ENCODE peak calls at places on chromosomes 3 and 15, in seven cellular contexts. L is A549, X is HepG2, G is GM23338, B is GM12878, F is SK-N-SH, V is HCT116. J is an unnamed sample.

GRCh38 chr15:52256366-52256765 is 39.2 kb downstream of the MYO5C start:
- DNase-seq in L (peak), X (peak), G (peak), B (peak), F (peak), V (peak), J (peak)

GRCh38 chr3:126358038-126358815 is 1.0 kb upstream of the KLF15 start:
- DNase-seq in L (no peak), X (no peak), G (peak), B (no peak), F (no peak), V (no peak), J (no peak)

GRCh38 chr3:196159952-196160804 is 51.0 kb downstream of the ZDHHC19 start:
- DNase-seq in L (no peak), X (no peak), G (peak), B (peak), F (no peak), V (no peak), J (peak)

GRCh38 chr15:99106417-99107220 is 1.7 kb downstream of the SYNM start:
- DNase-seq in L (no peak), X (no peak), G (no peak), B (no peak), F (no peak), V (no peak), J (no peak)

GRCh38 chr3:151974067-151974466 is 100.6 kb downstream of the SUCNR1 start:
- DNase-seq in L (no peak), X (no peak), G (no peak), B (no peak), F (no peak), V (no peak), J (no peak)

GRCh38 chr3:134392336-134392983 is 18.2 kb upstream of the AMOTL2 start:
- DNase-seq in L (no peak), X (no peak), G (no peak), B (no peak), F (no peak), V (no peak), J (no peak)

GRCh38 chr3:26657406-26657976 is 34.9 kb downstream of the LRRC3B start:
- DNase-seq in L (no peak), X (no peak), G (no peak), B (no peak), F (no peak), V (no peak), J (no peak)

GRCh38 chr3:157073810-157074209 is 86.1 kb downstream of the CCNL1 start:
- DNase-seq in L (no peak), X (no peak), G (no peak), B (no peak), F (peak), V (no peak), J (no peak)

GRCh38 chr3:46954178-46954577 is 22.4 kb downstream of the CCDC12 start:
- DNase-seq in L (no peak), X (no peak), G (no peak), B (no peak), F (no peak), V (no peak), J (no peak)

GRCh38 chr3:50205719-50206276 is 727 bp downstream of the SLC38A3 start:
- DNase-seq in L (no peak), X (peak), G (peak), B (no peak), F (peak), V (peak), J (peak)

GRCh38 chr15:85702321-85703230 is 92.1 kb downstream of the KLHL25 start:
- DNase-seq in L (no peak), X (no peak), G (no peak), B (no peak), F (no peak), V (no peak), J (peak)

GRCh38 chr15:31260646-31261265 is 65.9 kb upstream of the KLF13 start:
- DNase-seq in L (no peak), X (no peak), G (no peak), B (no peak), F (no peak), V (no peak), J (no peak)

GRCh38 chr3:1962531-1963090 is 136.1 kb upstream of the CNTN4 start:
- DNase-seq in L (no peak), X (no peak), G (no peak), B (no peak), F (no peak), V (no peak), J (no peak)

GRCh38 chr15:63895194-63895593 is 61.4 kb upstream of the HERC1 start:
- DNase-seq in L (no peak), X (no peak), G (no peak), B (no peak), F (no peak), V (no peak), J (no peak)

GRCh38 chr3:89690649-89691048 is 583.2 kb downstream of the EPHA3 start:
- DNase-seq in L (no peak), X (no peak), G (peak), B (no peak), F (no peak), V (no peak), J (no peak)

GRCh38 chr3:129121016-129121791 is 400 bp downstream of the RAB43 start:
- DNase-seq in L (no peak), X (no peak), G (peak), B (no peak), F (peak), V (no peak), J (peak)

GRCh38 chr3:108051005-108051404 is 39.8 kb downstream of the CD47 start:
- DNase-seq in L (no peak), X (no peak), G (no peak), B (no peak), F (no peak), V (no peak), J (no peak)

GRCh38 chr15:92801774-92802464 is 98.2 kb upstream of the CHD2 start:
- DNase-seq in L (no peak), X (peak), G (no peak), B (no peak), F (no peak), V (peak), J (peak)

GRCh38 chr15:87850916-87851315 is 405.6 kb downstream of the NTRK3 start:
- DNase-seq in L (no peak), X (no peak), G (no peak), B (no peak), F (no peak), V (no peak), J (no peak)

GRCh38 chr15:82942691-82943090 is 9.8 kb downstream of the HOMER2 start:
- DNase-seq in L (peak), X (peak), G (no peak), B (no peak), F (no peak), V (peak), J (no peak)

GRCh38 chr15:41828747-41829270 is 917 bp downstream of the JMJD7 start:
- DNase-seq in L (no peak), X (no peak), G (no peak), B (no peak), F (no peak), V (no peak), J (no peak)

GRCh38 chr3:90011136-90011535 is 903.7 kb downstream of the EPHA3 start:
- DNase-seq in L (no peak), X (no peak), G (no peak), B (no peak), F (no peak), V (no peak), J (no peak)

GRCh38 chr15:31435891-31436628 is 109.4 kb downstream of the KLF13 start:
- DNase-seq in L (no peak), X (no peak), G (no peak), B (no peak), F (no peak), V (peak), J (no peak)

GRCh38 chr3:193240850-193241706 is at the start of gene PLAAT1:
- DNase-seq in L (peak), X (no peak), G (peak), B (no peak), F (peak), V (no peak), J (peak)

GRCh38 chr3:146469206-146470017 is at the start of gene PLSCR2:
- DNase-seq in L (peak), X (no peak), G (peak), B (peak), F (peak), V (no peak), J (no peak)

GRCh38 chr3:38126121-38126892 is 10.6 kb downstream of the ACAA1 start:
- DNase-seq in L (no peak), X (no peak), G (no peak), B (no peak), F (no peak), V (no peak), J (no peak)

GRCh38 chr3:99961756-99962515 is 144.3 kb downstream of the CMSS1 start:
- DNase-seq in L (no peak), X (no peak), G (no peak), B (no peak), F (no peak), V (no peak), J (no peak)

GRCh38 chr3:152388631-152389030 is 119.9 kb downstream of the MBNL1 start:
- DNase-seq in L (no peak), X (no peak), G (no peak), B (no peak), F (no peak), V (no peak), J (no peak)

GRCh38 chr15:88029696-88030095 is 226.8 kb downstream of the NTRK3 start:
- DNase-seq in L (no peak), X (no peak), G (no peak), B (no peak), F (peak), V (no peak), J (no peak)

GRCh38 chr3:185549111-185549510 is 3.3 kb downstream of the LIPH start:
- DNase-seq in L (peak), X (no peak), G (no peak), B (no peak), F (no peak), V (peak), J (no peak)

GRCh38 chr15:57720861-57721260 is 14.3 kb downstream of the POLR2M start:
- DNase-seq in L (no peak), X (no peak), G (no peak), B (no peak), F (no peak), V (no peak), J (no peak)

GRCh38 chr15:59722451-59722850 is 33.3 kb upstream of the BNIP2 start:
- DNase-seq in L (no peak), X (no peak), G (no peak), B (no peak), F (no peak), V (no peak), J (no peak)

GRCh38 chr3:40476478-40477470 is at the start of gene ZNF619:
- DNase-seq in L (peak), X (peak), G (peak), B (no peak), F (peak), V (peak), J (peak)

GRCh38 chr15:68418611-68419161 is 13.3 kb downstream of the ITGA11 start:
- DNase-seq in L (no peak), X (no peak), G (no peak), B (no peak), F (no peak), V (no peak), J (no peak)

DNA sequence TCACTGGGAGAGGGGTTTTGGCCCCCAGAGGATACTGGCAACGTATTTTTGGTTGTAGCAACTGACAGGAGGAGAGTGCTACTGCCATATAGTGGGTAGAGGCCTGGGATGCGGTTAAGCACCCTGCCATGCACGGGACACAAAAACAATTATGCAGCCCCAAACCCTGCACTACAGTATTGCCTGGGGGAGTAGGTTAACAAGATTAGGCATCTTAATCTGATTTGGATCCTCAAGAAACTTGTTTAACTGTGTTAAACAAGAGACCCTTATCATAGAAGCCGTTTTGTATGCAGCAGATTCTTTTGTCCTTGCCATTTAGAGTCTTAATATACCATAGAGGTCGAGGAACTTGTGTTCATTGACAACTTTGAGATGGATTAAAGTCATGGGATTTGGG is 3.4 kb downstream of the PHLDB2 start:
- DNase-seq in L (no peak), X (no peak), G (no peak), B (no peak), F (no peak), V (no peak), J (no peak)
- H3K4me3 ChIP-seq in L (no peak), X (no peak), G (peak), B (no peak), F (no peak), V (peak), J (no peak)

GRCh38 chr3:170322501-170323328 is 34.8 kb upstream of the SKIL start:
- DNase-seq in L (no peak), X (no peak), G (no peak), B (no peak), F (no peak), V (no peak), J (no peak)

GRCh38 chr3:170323371-170323770 is 34.1 kb upstream of the SKIL start:
- DNase-seq in L (no peak), X (peak), G (no peak), B (no peak), F (no peak), V (no peak), J (no peak)

GRCh38 chr3:170317954-170318353 is 39.6 kb upstream of the SKIL start:
- DNase-seq in L (no peak), X (no peak), G (no peak), B (no peak), F (no peak), V (no peak), J (no peak)

GRCh38 chr3:170321326-170322034 is 36.0 kb upstream of the SKIL start:
- DNase-seq in L (no peak), X (no peak), G (no peak), B (no peak), F (no peak), V (no peak), J (peak)

GRCh38 chr3:170320471-170321121 is 36.9 kb upstream of the SKIL start:
- DNase-seq in L (no peak), X (no peak), G (no peak), B (no peak), F (no peak), V (no peak), J (no peak)
- TF ChIP-seq REST in L (no peak), X (no peak), G (no peak), B (no peak), F (no peak), V (no peak), J (no peak)

DNA sequence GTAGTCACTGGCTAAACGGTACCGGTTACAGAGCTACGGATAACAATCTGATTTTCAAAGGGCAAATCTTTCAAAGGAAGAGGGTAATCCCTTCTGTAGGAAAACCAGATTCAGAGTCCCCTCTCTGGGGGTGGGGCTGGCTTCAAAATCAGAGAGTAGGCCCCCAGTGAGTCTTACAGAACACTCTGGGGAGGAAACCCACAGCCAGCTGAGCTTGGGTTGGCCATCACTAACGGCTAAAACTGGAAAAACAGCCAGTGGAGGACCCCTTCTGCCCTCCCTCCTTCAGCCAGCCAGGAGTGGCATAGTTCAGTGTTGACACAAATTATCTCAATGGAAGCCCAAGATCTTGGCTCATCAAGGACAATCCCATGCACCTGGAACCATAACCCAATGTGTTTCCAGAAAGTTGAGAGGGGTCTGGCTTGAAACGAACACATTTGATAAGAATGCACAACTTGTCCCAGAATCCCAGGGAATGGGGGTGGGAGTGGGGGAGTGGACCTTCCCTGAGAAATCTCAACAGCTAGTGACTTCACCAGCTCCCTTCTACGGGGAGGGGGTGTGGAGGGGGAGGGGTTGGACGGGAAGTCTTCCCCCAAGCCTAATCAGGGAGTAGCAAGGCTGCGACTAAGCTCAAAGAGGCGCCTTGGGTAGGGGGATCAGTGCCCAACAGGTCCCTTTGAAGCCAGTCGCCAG is 1.0 kb downstream of the RASL12 start:
- DNase-seq in L (no peak), X (no peak), G (peak), B (no peak), F (no peak), V (no peak), J (no peak)
- H3K4me3 ChIP-seq in L (no peak), X (no peak), G (peak), B (no peak), F (no peak), V (no peak), J (no peak)

DNA sequence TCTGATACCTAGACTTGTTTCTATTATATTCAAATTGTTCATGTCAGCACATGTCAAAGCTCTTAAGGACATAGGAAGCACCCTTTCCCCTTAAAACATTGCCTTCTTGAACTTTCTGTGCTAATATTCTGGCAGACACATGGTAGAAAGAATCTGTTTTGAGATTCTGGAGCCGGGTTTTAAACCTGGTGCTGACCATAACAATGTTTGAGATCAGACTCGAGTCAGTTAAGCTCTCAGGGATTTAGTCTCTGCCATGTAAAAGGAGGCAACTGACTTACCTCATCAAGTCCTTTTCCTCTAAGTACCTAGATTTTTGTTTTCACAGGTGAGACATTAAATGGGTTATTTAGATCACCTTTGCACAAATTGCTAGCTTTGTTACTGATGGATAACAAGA is 38.9 kb downstream of the RBMS3 start:
- DNase-seq in L (no peak), X (no peak), G (no peak), B (no peak), F (no peak), V (no peak), J (no peak)
- TF ChIP-seq REST in L (no peak), X (no peak), G (no peak), B (no peak), F (no peak), V (no peak), J (no peak)

DNA sequence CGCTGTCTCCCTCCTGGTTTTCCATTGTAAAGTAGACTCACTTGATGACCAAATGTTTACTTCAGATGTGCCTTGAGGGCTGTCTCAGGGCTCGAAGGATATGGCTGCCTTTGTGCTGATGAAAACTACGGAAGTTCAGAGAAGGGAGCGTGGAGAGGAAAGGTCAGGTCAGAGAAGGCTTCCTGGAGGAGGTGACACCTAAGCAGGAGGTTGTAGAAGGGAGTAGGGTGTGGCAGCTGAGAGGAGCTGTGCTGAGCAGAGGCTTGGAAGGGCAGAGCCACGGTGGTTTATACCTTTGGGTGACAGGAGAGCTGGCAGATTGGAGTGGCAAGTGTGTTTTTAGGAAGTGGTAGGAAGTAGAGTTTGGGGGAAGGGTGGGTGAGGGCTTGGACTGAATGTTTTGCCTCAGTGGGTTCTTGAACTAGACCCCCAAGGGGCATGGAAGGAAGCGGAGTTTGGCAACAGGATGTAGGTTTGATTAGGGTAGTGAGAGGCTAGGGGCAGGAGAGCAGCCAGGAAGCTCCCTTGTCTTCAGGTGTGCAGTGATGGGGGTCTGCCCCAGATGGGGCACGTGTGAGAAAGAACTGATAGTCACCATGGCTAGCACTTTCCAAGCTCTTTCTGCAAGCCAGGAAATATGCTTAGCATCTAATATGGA is 4.5 kb downstream of the ZSCAN2 start:
- DNase-seq in L (no peak), X (no peak), G (no peak), B (no peak), F (no peak), V (no peak), J (no peak)
- H3K4me3 ChIP-seq in L (no peak), X (no peak), G (peak), B (peak), F (no peak), V (no peak), J (no peak)

GRCh38 chr3:178901204-178901603 is 170.4 kb downstream of the ZMAT3 start:
- DNase-seq in L (no peak), X (no peak), G (no peak), B (no peak), F (no peak), V (no peak), J (no peak)

GRCh38 chr3:178895178-178895789 is 176.3 kb downstream of the ZMAT3 start:
- DNase-seq in L (no peak), X (no peak), G (no peak), B (no peak), F (no peak), V (no peak), J (no peak)

DNA sequence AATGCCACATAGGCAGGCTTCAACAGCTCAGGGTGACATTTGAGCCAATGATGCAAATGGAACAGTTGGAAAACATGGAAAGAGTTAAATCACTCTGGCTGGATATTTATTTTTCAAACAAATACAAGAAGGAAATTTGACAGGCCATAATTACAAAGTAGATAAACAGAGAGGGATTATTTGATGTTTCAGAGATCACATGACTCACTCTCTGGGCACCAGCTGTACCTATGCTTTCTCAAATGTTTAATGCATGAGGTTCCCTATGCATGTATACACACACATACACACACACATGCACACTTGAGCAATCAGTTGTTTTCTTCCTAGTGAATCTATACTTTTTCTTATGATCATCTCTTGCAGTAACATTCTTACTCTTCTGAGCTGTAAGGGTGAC is 171.4 kb downstream of the ZMAT3 start:
- DNase-seq in L (no peak), X (no peak), G (no peak), B (no peak), F (no peak), V (no peak), J (no peak)
- TF ChIP-seq REST in L (no peak), X (no peak), G (no peak), B (no peak), F (no peak), V (no peak), J (no peak)

GRCh38 chr3:56732109-56732508 is 49.0 kb upstream of the TASOR start:
- DNase-seq in L (no peak), X (no peak), G (no peak), B (no peak), F (no peak), V (no peak), J (no peak)
- H3K4me3 ChIP-seq in L (no peak), X (no peak), G (no peak), B (no peak), F (no peak), V (no peak), J (no peak)

J was measured in HL-60.